ENCODE peak calls at places on chromosomes 1 and 21, in ten cellular contexts. R is prostate gland, Q is cardiac muscle cell, U is A549, L is AG04449, X is HCT116, I is GM12865, V is lower leg skin, Z is heart left ventricle, N is IMR-90. Y is an unnamed sample.

GRCh38 chr21:32389337-32390015 is 3.3 kb downstream of the URB1 start:
- DNase-seq in Q (no peak), U (no peak), L (peak), N (peak), X (no peak), I (no peak), Z (no peak), R (no peak), V (no peak), Y (no peak)

GRCh38 chr21:38824124-38824822 is 18.5 kb downstream of the ETS2 start:
- DNase-seq in L (no peak), Z (no peak), U (no peak), Q (no peak), N (peak), X (no peak), V (no peak), R (no peak), I (no peak), Y (no peak)

GRCh38 chr21:31343680-31344480 is at the start of gene TIAM1:
- DNase-seq in N (peak), Z (peak), X (no peak), Q (peak), R (peak), I (no peak), U (peak), V (peak), L (peak), Y (no peak)

GRCh38 chr1:214970016-214970415 is 112.5 kb upstream of the KCNK2 start:
- DNase-seq in X (no peak), I (no peak), L (no peak), R (no peak), Q (no peak), Z (no peak), N (peak), V (no peak), U (no peak), Y (no peak)

GRCh38 chr1:168719306-168720111 is 9.5 kb downstream of the DPT start:
- DNase-seq in Q (no peak), L (no peak), R (no peak), X (peak), Z (no peak), V (no peak), N (no peak), I (peak), U (peak), Y (no peak)

GRCh38 chr1:3588395-3588794 is 22.9 kb downstream of the MEGF6 start:
- DNase-seq in U (no peak), V (no peak), N (no peak), R (no peak), I (no peak), Q (no peak), L (no peak), Z (no peak), X (no peak), Y (no peak)

GRCh38 chr21:29365636-29366305 is 67.0 kb downstream of the BACH1 start:
- DNase-seq in R (no peak), L (no peak), Q (no peak), Z (no peak), X (no peak), N (no peak), U (no peak), V (peak), I (no peak), Y (no peak)

GRCh38 chr1:164475834-164476233 is 83.2 kb upstream of the PBX1 start:
- DNase-seq in N (no peak), U (no peak), I (no peak), X (no peak), Z (no peak), Q (no peak), R (no peak), L (no peak), V (no peak), Y (no peak)

GRCh38 chr1:94702440-94702810 is 117.7 kb upstream of the SLC44A3 start:
- DNase-seq in U (no peak), X (no peak), R (no peak), V (peak), I (no peak), Z (no peak), L (no peak), N (peak), Q (no peak), Y (no peak)

GRCh38 chr1:31238986-31239613 is 587 bp downstream of the NKAIN1 start:
- DNase-seq in I (no peak), V (no peak), N (no peak), L (no peak), Q (peak), X (no peak), U (peak), R (no peak), Z (no peak), Y (no peak)

GRCh38 chr1:94792473-94792875 is 27.7 kb upstream of the SLC44A3 start:
- DNase-seq in Q (no peak), L (no peak), X (no peak), V (no peak), I (peak), N (peak), Z (no peak), R (no peak), U (peak), Y (peak)

GRCh38 chr1:179002552-179003345 is 22.9 kb upstream of the FAM20B start:
- DNase-seq in U (peak), N (peak), V (peak), X (no peak), Z (peak), L (no peak), I (peak), R (peak), Q (peak), Y (peak)

GRCh38 chr21:39863111-39863510 is 4.1 kb upstream of the PCP4 start:
- DNase-seq in X (no peak), V (no peak), R (no peak), Z (no peak), N (no peak), L (no peak), Q (no peak), I (no peak), U (no peak), Y (peak)

GRCh38 chr21:46334351-46335140 is 10.6 kb downstream of the PCNT start:
- DNase-seq in Z (no peak), U (no peak), R (no peak), Q (no peak), I (no peak), L (no peak), N (no peak), X (no peak), V (no peak), Y (no peak)

GRCh38 chr1:207805841-207806421 is 54.1 kb downstream of the CD46 start:
- DNase-seq in I (no peak), Z (peak), Q (no peak), V (peak), X (no peak), U (peak), L (peak), R (peak), N (peak), Y (peak)

GRCh38 chr1:2606004-2606805 is 19.6 kb downstream of the PRXL2B start:
- DNase-seq in Q (no peak), Z (peak), U (no peak), L (no peak), I (no peak), V (no peak), X (no peak), R (no peak), N (no peak), Y (no peak)

GRCh38 chr1:10459185-10459584 is 9.4 kb downstream of the CORT start:
- DNase-seq in Q (no peak), I (no peak), L (peak), N (peak), X (peak), Z (no peak), U (peak), R (peak), V (no peak), Y (peak)

GRCh38 chr1:78009836-78010235 is 5.1 kb downstream of the DNAJB4 start:
- DNase-seq in N (no peak), Q (no peak), R (no peak), L (no peak), Z (no peak), I (no peak), X (no peak), U (no peak), V (no peak), Y (peak)

GRCh38 chr1:94050675-94051074 is 70.3 kb downstream of the ABCA4 start:
- DNase-seq in L (no peak), I (no peak), Q (no peak), X (no peak), R (no peak), Z (no peak), V (no peak), U (no peak), N (no peak), Y (no peak)

GRCh38 chr1:218600968-218601367 is 255.8 kb downstream of the TGFB2 start:
- DNase-seq in I (no peak), Q (no peak), L (no peak), Z (no peak), R (no peak), V (peak), X (no peak), N (no peak), U (peak), Y (no peak)

GRCh38 chr1:236514703-236515442 is 8.9 kb upstream of the LGALS8 start:
- DNase-seq in Q (no peak), U (peak), N (no peak), Z (no peak), L (no peak), V (no peak), I (no peak), X (no peak), R (no peak), Y (no peak)

GRCh38 chr1:70627910-70628309 is 216.8 kb downstream of the CTH start:
- DNase-seq in Q (no peak), V (no peak), Z (no peak), I (no peak), U (peak), N (no peak), L (no peak), X (no peak), R (no peak), Y (no peak)

GRCh38 chr1:199859525-199859924 is 168.0 kb upstream of the NR5A2 start:
- DNase-seq in Z (no peak), X (no peak), I (no peak), U (peak), L (peak), V (no peak), R (no peak), Q (no peak), N (peak), Y (no peak)

GRCh38 chr1:36034692-36035091 is 49.2 kb upstream of the TEKT2 start:
- DNase-seq in V (no peak), Z (no peak), I (no peak), N (peak), R (no peak), Q (no peak), U (peak), X (no peak), L (peak), Y (no peak)

GRCh38 chr1:149848811-149849210 is 50.6 kb upstream of the BOLA1 start:
- DNase-seq in V (no peak), R (peak), N (no peak), X (no peak), I (peak), U (no peak), L (no peak), Z (no peak), Q (peak), Y (no peak)
- H3K4me3 ChIP-seq in V (no peak), R (no peak), N (peak), X (peak), I (peak), U (peak), L (peak), Z (peak), Q (peak), Y (peak)

DNA sequence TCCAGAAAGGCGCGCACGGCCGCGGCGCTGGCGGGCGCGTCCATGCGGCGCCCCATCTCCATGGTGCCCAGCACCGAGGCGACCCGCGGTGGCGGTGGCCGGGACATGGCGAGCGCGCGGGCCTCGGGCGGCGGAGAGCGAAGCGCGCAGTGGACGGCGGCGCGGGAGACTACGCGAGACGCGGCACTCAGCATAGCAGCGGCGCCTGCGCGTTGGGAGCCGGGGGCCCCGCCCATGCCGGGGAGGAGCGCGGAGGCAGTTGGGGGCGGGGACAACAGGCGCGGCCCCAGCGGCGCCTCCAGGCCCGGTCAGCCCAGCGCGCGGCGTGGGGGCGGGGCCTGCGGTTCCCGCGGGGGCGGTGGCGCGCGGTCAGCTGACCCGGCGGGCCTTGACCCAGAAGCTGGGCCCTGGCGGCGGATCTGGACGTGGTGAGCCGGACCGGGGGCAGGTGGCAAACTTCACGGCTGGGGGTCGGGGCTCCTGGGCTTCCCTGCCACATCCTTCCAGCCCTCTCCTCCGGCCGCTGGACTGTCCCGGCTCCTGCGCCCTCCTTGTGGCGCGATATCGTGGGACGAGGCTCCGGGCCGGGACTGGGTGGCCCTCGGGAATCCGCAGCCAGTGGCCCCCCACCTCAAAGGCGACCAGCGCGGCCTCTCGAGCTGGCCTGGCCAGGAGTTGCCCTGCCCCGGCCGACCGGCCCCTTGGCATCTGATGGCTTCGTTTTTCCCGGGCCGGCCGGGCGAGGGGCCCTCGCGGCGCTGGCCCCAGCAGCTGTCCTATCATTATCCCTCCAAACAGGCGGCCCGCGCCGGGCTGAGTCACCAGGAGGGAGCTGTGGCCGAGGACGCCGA is at the start of the genes AKR7A2 and SLC66A1:
- DNase-seq in I (peak), Z (peak), N (peak), L (no peak), U (peak), X (peak), V (peak), Q (peak), R (peak), Y (peak)
- TF ChIP-seq CTCF in I (no peak), Z (peak), N (no peak), L (no peak), U (no peak), X (no peak), V (no peak), Q (no peak), R (peak), Y (no peak)

DNA sequence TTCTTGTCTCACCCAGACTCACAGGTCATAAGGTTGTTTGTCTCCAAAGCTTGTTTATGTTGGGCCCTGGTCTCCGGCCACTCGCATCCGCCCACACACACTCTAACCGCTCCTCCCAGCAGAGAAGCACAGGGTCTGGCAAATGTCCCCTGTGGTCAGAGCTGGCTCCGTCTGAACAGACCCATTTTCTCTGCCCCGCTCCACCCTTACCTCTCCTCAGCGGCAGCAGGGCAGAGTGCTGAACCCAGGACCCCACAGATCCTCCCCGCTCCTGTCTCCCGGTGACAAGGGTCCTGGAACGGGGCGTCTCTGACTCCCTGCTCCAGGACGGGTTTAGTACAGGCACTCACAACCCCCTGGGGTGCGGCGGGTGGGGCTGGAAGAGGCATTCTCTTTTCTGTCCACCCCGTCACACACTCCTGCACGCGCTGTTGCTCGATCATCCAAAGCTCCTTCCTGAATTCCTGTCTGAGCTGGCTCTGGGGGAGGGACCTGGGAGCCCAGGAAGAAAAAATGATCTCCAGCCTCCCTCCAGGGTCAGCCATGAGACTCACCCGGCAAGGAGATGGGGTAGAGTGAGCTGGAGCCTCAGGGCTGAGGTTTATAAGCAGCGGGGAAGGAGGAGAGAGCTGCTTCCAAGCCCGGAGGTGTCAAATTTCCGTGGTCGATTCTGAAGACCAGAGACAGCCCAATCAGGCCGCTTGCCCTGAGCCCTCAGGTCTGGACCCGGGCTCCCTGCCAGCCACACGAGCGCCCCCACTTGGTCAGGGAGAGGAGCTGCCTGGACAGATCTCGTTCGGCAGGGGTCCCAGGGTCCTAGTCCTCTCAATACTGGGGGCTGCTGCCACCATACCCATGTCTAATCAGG is at the start of gene S100A13:
- DNase-seq in Z (peak), U (peak), R (peak), X (peak), V (peak), I (no peak), N (peak), L (peak), Q (peak), Y (peak)
- H3K4me3 ChIP-seq in Z (peak), U (peak), R (peak), X (peak), V (peak), I (no peak), N (peak), L (peak), Q (peak), Y (peak)

GRCh38 chr1:92601044-92601443 is 114.3 kb upstream of the GFI1 start:
- DNase-seq in V (no peak), Q (no peak), I (no peak), Z (no peak), U (no peak), X (no peak), L (no peak), N (no peak), R (no peak), Y (no peak)

DNA sequence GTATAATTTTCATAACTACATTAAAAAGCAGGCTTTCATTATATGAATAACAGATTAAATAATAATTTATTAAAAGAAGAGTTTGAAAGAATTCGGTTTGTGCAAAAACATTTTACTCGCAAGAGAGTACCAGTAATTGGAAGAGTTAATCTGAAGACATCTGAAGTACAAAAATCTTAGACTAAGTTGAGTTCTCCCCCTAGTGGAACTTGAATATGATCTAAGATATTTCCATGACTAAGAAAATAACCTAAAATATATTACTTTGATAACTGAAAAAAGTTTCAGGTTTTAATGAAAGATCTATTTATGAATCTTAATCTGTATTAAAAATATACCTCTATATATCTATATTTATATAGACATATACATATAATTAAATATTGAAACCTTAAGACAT is 112.5 kb upstream of the GFI1 start:
- DNase-seq in R (no peak), N (peak), Z (no peak), V (no peak), U (peak), X (peak), L (peak), Q (peak), I (peak), Y (peak)
- TF ChIP-seq CTCF in R (no peak), N (peak), Z (peak), V (no peak), U (peak), X (peak), L (peak), Q (peak), I (peak), Y (no peak)

DNA sequence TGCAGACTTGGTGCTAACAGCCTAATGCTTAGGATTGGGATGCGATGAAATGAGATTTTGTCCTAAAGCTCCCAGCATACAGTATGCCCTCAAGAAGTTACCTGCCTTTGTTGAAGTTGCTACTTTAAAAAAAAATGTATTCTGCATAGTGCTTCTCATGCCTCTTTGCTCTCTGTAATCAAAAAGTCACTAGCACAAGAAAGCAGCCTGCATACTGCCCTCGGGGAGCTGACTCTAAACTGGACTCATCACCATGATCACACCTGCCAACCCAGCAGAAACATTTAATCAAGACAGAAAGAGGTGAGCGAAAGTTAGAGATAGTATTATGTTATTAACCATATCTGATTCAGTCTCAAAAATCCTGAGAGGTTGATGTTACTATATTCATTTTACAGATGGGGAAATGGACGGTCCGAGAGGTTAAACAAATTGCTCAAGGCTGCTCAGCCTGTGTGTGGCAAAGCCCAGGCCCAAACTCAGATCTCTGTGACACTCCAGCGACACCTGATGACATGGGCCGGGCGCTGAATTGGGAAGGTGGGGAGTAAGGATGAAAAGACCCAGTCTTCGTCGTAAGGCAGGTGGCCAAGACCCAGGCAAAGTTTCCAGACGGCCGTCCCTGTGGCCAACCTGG is 1.1 kb downstream of the BATF3 start:
- DNase-seq in X (no peak), N (no peak), Q (no peak), Z (no peak), V (no peak), I (no peak), U (no peak), L (no peak), R (no peak), Y (no peak)
- H3K4me3 ChIP-seq in X (peak), N (peak), Q (peak), Z (peak), V (no peak), I (peak), U (peak), L (peak), R (peak), Y (peak)

GRCh38 chr1:162293293-162293692 is 83.4 kb downstream of the SPATA46 start:
- DNase-seq in I (no peak), Q (no peak), V (no peak), Z (no peak), N (no peak), R (no peak), L (no peak), U (no peak), X (no peak), Y (no peak)
- TF ChIP-seq CTCF in I (no peak), Q (no peak), V (no peak), Z (no peak), N (no peak), R (no peak), L (no peak), U (no peak), X (no peak), Y (no peak)

Y was measured in astrocyte of the cerebellum.